ENCODE peak calls at places on chromosomes 16 and 17, in seven cellular contexts. One of them, this sample, is unnamed.

GRCh38 chr17:64097196-64097936 is 32.6 kb downstream of the ERN1 start:
- DNase-seq in omental fat pad: no peak
- DNase-seq in activated CD4-positive, alpha-beta T cell treated with anti-CD3 and anti-CD28 coated beads for 4 hours: no peak
- DNase-seq in NCI-H524: no peak
- DNase-seq in CD8-positive, alpha-beta memory T cell: no peak
- DNase-seq in LoVo: no peak
- DNase-seq in neural crest cell: no peak
- DNase-seq in this sample: no peak

GRCh38 chr17:80187090-80187489 is 17.3 kb downstream of the CARD14 start:
- DNase-seq in CD8-positive, alpha-beta memory T cell: no peak
- DNase-seq in omental fat pad: no peak
- DNase-seq in activated CD4-positive, alpha-beta T cell treated with anti-CD3 and anti-CD28 coated beads for 4 hours: no peak
- DNase-seq in NCI-H524: no peak
- DNase-seq in neural crest cell: no peak
- DNase-seq in LoVo: no peak
- DNase-seq in this sample: no peak

GRCh38 chr17:77794846-77795245 is 163.7 kb upstream of the TNRC6C start:
- DNase-seq in omental fat pad: no peak
- DNase-seq in activated CD4-positive, alpha-beta T cell treated with anti-CD3 and anti-CD28 coated beads for 4 hours: no peak
- DNase-seq in neural crest cell: no peak
- DNase-seq in CD8-positive, alpha-beta memory T cell: no peak
- DNase-seq in LoVo: no peak
- DNase-seq in NCI-H524: no peak
- DNase-seq in this sample: no peak

GRCh38 chr16:12611006-12611477 is 192.6 kb downstream of the CPPED1 start:
- DNase-seq in NCI-H524: no peak
- DNase-seq in CD8-positive, alpha-beta memory T cell: no peak
- DNase-seq in activated CD4-positive, alpha-beta T cell treated with anti-CD3 and anti-CD28 coated beads for 4 hours: no peak
- DNase-seq in neural crest cell: no peak
- DNase-seq in omental fat pad: no peak
- DNase-seq in LoVo: no peak
- DNase-seq in this sample: no peak

GRCh38 chr16:66036775-66037715 is 329.4 kb upstream of the CDH5 start:
- DNase-seq in CD8-positive, alpha-beta memory T cell: no peak
- DNase-seq in NCI-H524: peak; percentile 14
- DNase-seq in activated CD4-positive, alpha-beta T cell treated with anti-CD3 and anti-CD28 coated beads for 4 hours: no peak
- DNase-seq in omental fat pad: no peak
- DNase-seq in LoVo: no peak
- DNase-seq in neural crest cell: no peak
- DNase-seq in this sample: no peak

GRCh38 chr17:63116228-63116627 is 150.2 kb downstream of the TANC2 start:
- DNase-seq in LoVo: no peak
- DNase-seq in CD8-positive, alpha-beta memory T cell: no peak
- DNase-seq in NCI-H524: peak; percentile 31
- DNase-seq in activated CD4-positive, alpha-beta T cell treated with anti-CD3 and anti-CD28 coated beads for 4 hours: no peak
- DNase-seq in omental fat pad: no peak
- DNase-seq in neural crest cell: no peak
- DNase-seq in this sample: peak; percentile 25

GRCh38 chr17:82021728-82022309 is 859 bp downstream of the CENPX start:
- DNase-seq in LoVo: peak; percentile 15
- DNase-seq in neural crest cell: no peak
- DNase-seq in CD8-positive, alpha-beta memory T cell: no peak
- DNase-seq in omental fat pad: no peak
- DNase-seq in activated CD4-positive, alpha-beta T cell treated with anti-CD3 and anti-CD28 coated beads for 4 hours: no peak
- DNase-seq in NCI-H524: no peak
- DNase-seq in this sample: no peak

GRCh38 chr17:74147436-74147835 is 56.0 kb upstream of the RPL38 start:
- DNase-seq in LoVo: no peak
- DNase-seq in omental fat pad: no peak
- DNase-seq in NCI-H524: peak; percentile 99
- DNase-seq in neural crest cell: no peak
- DNase-seq in CD8-positive, alpha-beta memory T cell: no peak
- DNase-seq in activated CD4-positive, alpha-beta T cell treated with anti-CD3 and anti-CD28 coated beads for 4 hours: no peak
- DNase-seq in this sample: no peak

GRCh38 chr17:83083368-83084201 is 4.2 kb downstream of the METRNL start:
- DNase-seq in LoVo: peak; percentile 63
- DNase-seq in activated CD4-positive, alpha-beta T cell treated with anti-CD3 and anti-CD28 coated beads for 4 hours: peak; percentile 39
- DNase-seq in omental fat pad: no peak
- DNase-seq in neural crest cell: no peak
- DNase-seq in CD8-positive, alpha-beta memory T cell: peak; percentile 50
- DNase-seq in NCI-H524: no peak
- DNase-seq in this sample: peak; percentile 77

GRCh38 chr16:1309888-1310831 is 724 bp downstream of the UBE2I start:
- DNase-seq in CD8-positive, alpha-beta memory T cell: peak; percentile 64
- DNase-seq in activated CD4-positive, alpha-beta T cell treated with anti-CD3 and anti-CD28 coated beads for 4 hours: peak; percentile 55
- DNase-seq in LoVo: no peak
- DNase-seq in omental fat pad: peak; percentile 56
- DNase-seq in neural crest cell: no peak
- DNase-seq in NCI-H524: no peak
- DNase-seq in this sample: peak; percentile 29

GRCh38 chr16:66473654-66474519 is 46.8 kb downstream of the BEAN1 start:
- DNase-seq in neural crest cell: no peak
- DNase-seq in NCI-H524: no peak
- DNase-seq in CD8-positive, alpha-beta memory T cell: no peak
- DNase-seq in LoVo: no peak
- DNase-seq in omental fat pad: no peak
- DNase-seq in activated CD4-positive, alpha-beta T cell treated with anti-CD3 and anti-CD28 coated beads for 4 hours: no peak
- DNase-seq in this sample: no peak

GRCh38 chr17:69637399-69638165 is 223.1 kb downstream of the MAP2K6 start:
- DNase-seq in NCI-H524: no peak
- DNase-seq in CD8-positive, alpha-beta memory T cell: no peak
- DNase-seq in neural crest cell: no peak
- DNase-seq in activated CD4-positive, alpha-beta T cell treated with anti-CD3 and anti-CD28 coated beads for 4 hours: no peak
- DNase-seq in LoVo: no peak
- DNase-seq in omental fat pad: no peak
- DNase-seq in this sample: no peak

This sample was measured in Caco-2.